ENCODE peak calls at places on chromosome 21, in seven cellular contexts. O is epithelial cell of proximal tubule, X is left ventricle myocardium inferior, R is NT2/D1, S is foreskin fibroblast, A is HFF-Myc, U is NB4. E is an unnamed sample.

GRCh38 chr21:36064085-36064460 is 3.7 kb upstream of the SETD4 start:
- DNase-seq in O (no peak), X (no peak), R (no peak), S (no peak), A (no peak), U (no peak), E (no peak)

GRCh38 chr21:20443558-20444155 is 554.6 kb upstream of the NCAM2 start:
- DNase-seq in O (no peak), X (no peak), R (peak; percentile 52), S (no peak), A (no peak), U (peak; percentile 40), E (peak; percentile 70)

GRCh38 chr21:39483917-39484316 is 32.1 kb downstream of the SH3BGR start:
- DNase-seq in O (no peak), X (no peak), R (no peak), S (peak; percentile 14), A (no peak), U (no peak), E (no peak)

GRCh38 chr21:27365394-27365793 is 398.5 kb upstream of the ADAMTS5 start:
- DNase-seq in O (no peak), X (no peak), R (no peak), S (no peak), A (no peak), U (no peak), E (no peak)

GRCh38 chr21:44072111-44072510 is 35.1 kb upstream of the PWP2 start:
- DNase-seq in O (no peak), X (no peak), R (no peak), S (no peak), A (no peak), U (no peak), E (no peak)

GRCh38 chr21:45390121-45390751 is 14.7 kb upstream of the COL18A1 start:
- DNase-seq in O (no peak), X (peak; percentile 12), R (no peak), S (no peak), A (no peak), U (no peak), E (no peak)

GRCh38 chr21:16070207-16070651 is 340.4 kb downstream of the USP25 start:
- DNase-seq in O (no peak), X (no peak), R (no peak), S (no peak), A (no peak), U (no peak), E (no peak)

GRCh38 chr21:14956826-14957225 is 108.0 kb downstream of the NRIP1 start:
- DNase-seq in O (no peak), X (no peak), R (no peak), S (peak; percentile 28), A (peak; percentile 5), U (no peak), E (no peak)

GRCh38 chr21:32301596-32301995 is 2.9 kb downstream of the MRAP start:
- DNase-seq in O (no peak), X (no peak), R (no peak), S (no peak), A (no peak), U (no peak), E (no peak)

GRCh38 chr21:35606578-35606977 is 453.7 kb downstream of the SETD4 start:
- DNase-seq in O (no peak), X (no peak), R (no peak), S (no peak), A (no peak), U (no peak), E (no peak)

GRCh38 chr21:45379171-45379900 is 25.6 kb upstream of the COL18A1 start:
- DNase-seq in O (no peak), X (peak; percentile 13), R (no peak), S (no peak), A (no peak), U (no peak), E (no peak)

GRCh38 chr21:14382486-14382834 is 486 bp downstream of the HSPA13 start:
- DNase-seq in O (no peak), X (no peak), R (peak; percentile 36), S (no peak), A (peak; percentile 2), U (no peak), E (peak; percentile 59)

GRCh38 chr21:29342394-29342957 is 43.8 kb downstream of the BACH1 start:
- DNase-seq in O (no peak), X (peak; percentile 68), R (no peak), S (peak; percentile 98), A (peak; percentile 72), U (no peak), E (no peak)

GRCh38 chr21:16535100-16535418 is 805.3 kb downstream of the USP25 start:
- DNase-seq in O (peak; percentile 57), X (peak; percentile 79), R (no peak), S (peak; percentile 81), A (peak; percentile 55), U (no peak), E (no peak)

GRCh38 chr21:32335601-32336575 is 37.2 kb downstream of the MRAP start:
- DNase-seq in O (no peak), X (no peak), R (no peak), S (no peak), A (no peak), U (no peak), E (no peak)

GRCh38 chr21:41571938-41572510 is 64.1 kb upstream of the TMPRSS2 start:
- DNase-seq in O (no peak), X (no peak), R (no peak), S (no peak), A (no peak), U (peak; percentile 19), E (no peak)

GRCh38 chr21:25176637-25177412 is 430.5 kb downstream of the MRPL39 start:
- DNase-seq in O (no peak), X (no peak), R (no peak), S (no peak), A (no peak), U (no peak), E (peak; percentile 77)

GRCh38 chr21:26715878-26716506 is 129.2 kb downstream of the ADAMTS1 start:
- DNase-seq in O (no peak), X (peak; percentile 15), R (peak; percentile 68), S (peak; percentile 27), A (peak; percentile 16), U (peak; percentile 22), E (peak; percentile 52)

GRCh38 chr21:26939532-26940181 is 27.2 kb downstream of the ADAMTS5 start:
- DNase-seq in O (no peak), X (peak; percentile 33), R (no peak), S (peak; percentile 45), A (no peak), U (peak; percentile 4), E (no peak)

GRCh38 chr21:42117229-42118048 is 46.3 kb downstream of the UMODL1 start:
- DNase-seq in O (no peak), X (peak; percentile 67), R (peak; percentile 73), S (peak; percentile 70), A (peak; percentile 49), U (peak; percentile 78), E (peak; percentile 88)

GRCh38 chr21:26800455-26801454 is 44.5 kb downstream of the ADAMTS1 start:
- DNase-seq in O (no peak), X (peak; percentile 14), R (no peak), S (no peak), A (no peak), U (no peak), E (no peak)

GRCh38 chr21:44360174-44360573 is 6.8 kb downstream of the TRPM2 start:
- DNase-seq in O (no peak), X (no peak), R (no peak), S (no peak), A (no peak), U (peak; percentile 80), E (no peak)

GRCh38 chr21:41753001-41753725 is 13.7 kb downstream of the RIPK4 start:
- DNase-seq in O (no peak), X (no peak), R (no peak), S (no peak), A (no peak), U (no peak), E (no peak)

GRCh38 chr21:27035791-27036190 is 68.9 kb upstream of the ADAMTS5 start:
- DNase-seq in O (no peak), X (no peak), R (no peak), S (no peak), A (no peak), U (no peak), E (no peak)

GRCh38 chr21:46604975-46605758 is at the start of gene S100B:
- DNase-seq in O (no peak), X (no peak), R (no peak), S (no peak), A (no peak), U (peak; percentile 95), E (no peak)
- H3K4me3 ChIP-seq in O (no peak within 1 kb of the TSS), X (peak within 1 kb of the TSS; percentile 29), R (no peak within 1 kb of the TSS), S (no peak within 1 kb of the TSS), A (no peak within 1 kb of the TSS), U (peak within 1 kb of the TSS; percentile 41), E (no peak within 1 kb of the TSS)

GRCh38 chr21:33984021-33984481 is 68.4 kb upstream of the ATP5PO start:
- DNase-seq in O (no peak), X (no peak), R (no peak), S (no peak), A (no peak), U (no peak), E (no peak)
- H3K4me3 ChIP-seq in O (no peak overlapping the region), X (no peak overlapping the region), R (no peak overlapping the region), S (no peak overlapping the region), A (no peak overlapping the region), U (no peak overlapping the region), E (no peak overlapping the region)

DNA sequence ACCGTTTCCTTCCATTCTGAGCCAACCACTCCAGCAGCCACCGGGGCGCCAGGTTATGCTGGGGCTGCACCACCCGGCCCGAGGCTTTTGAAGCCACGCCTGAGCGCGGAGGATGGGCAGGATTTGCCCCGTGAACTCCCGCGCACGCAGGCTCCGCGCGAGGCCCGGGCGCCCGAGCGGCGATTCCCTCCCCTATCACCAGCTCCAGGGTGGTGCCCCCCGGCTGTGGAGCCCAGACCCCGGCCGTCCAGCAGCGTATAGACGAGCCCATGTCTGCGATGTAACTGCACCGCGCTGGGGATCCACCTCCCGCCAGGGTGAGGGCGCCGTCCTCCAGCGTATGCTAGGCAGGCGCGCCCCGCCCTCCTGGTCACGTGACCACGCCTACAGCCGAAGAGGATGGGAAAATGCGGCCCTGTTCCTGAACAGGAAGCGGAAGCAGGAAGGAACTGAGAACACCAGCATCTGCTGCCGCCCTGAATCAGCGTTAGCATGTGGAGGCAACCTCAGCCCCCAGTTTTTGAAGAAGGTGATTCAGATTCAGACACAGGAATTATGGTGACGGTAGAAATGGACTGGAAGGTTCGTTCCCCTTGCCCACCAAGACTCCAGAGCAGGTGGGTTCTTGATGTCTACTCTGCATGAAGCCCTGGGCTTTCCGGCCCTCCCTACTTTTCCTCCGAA is 46.0 kb downstream of the VPS26C start:
- DNase-seq in O (no peak), X (peak; percentile 97), R (peak; percentile 85), S (peak; percentile 94), A (peak; percentile 78), U (peak; percentile 95), E (peak; percentile 99)
- H3K4me3 ChIP-seq in O (peak overlapping the region; percentile 57), X (peak overlapping the region; percentile 83), R (peak overlapping the region; percentile 66), S (peak overlapping the region; percentile 64), A (peak overlapping the region; percentile 59), U (peak overlapping the region; percentile 65), E (peak overlapping the region; percentile 80)

DNA sequence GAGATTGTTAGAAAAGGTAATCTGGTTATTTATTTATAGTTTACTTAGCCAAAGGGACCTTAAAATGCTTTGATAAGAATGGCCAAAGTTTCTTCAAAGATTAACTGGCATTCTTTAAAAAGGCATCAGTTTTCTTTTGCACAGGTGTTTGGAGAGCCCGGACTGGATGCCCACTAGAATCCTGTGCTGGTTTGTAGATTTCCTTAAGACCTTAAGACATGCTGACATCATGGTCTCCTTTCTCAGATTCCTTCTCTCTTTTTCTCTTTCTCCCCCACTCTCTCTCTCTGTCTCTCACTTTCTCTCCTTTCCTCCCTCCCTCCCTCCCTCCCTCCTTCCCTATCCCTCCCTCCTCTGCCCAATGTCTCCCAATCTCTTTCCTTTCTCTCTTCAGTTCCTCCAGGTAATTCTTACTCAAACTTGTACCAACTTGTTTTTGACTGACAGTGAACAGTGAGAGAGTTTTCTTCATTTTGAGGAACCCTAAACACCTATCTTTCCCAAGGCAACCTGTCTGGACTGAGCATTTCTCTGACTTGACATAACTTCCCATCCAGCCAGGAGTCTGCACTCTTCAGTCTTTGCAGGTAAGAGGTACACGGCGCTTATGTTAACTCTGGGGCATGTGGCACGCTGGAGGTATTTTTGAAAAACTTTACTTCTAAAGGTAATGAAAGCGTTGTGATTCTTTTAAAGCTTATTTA is at the start of gene KCNJ15:
- DNase-seq in O (no peak), X (no peak), R (no peak), S (no peak), A (no peak), U (no peak), E (no peak)
- H3K4me3 ChIP-seq in O (peak within 1 kb of the TSS; percentile 83), X (no peak within 1 kb of the TSS), R (no peak within 1 kb of the TSS), S (no peak within 1 kb of the TSS), A (no peak within 1 kb of the TSS), U (no peak within 1 kb of the TSS), E (no peak within 1 kb of the TSS)

E was measured in Karpas-422.